ENCODE peak calls at places on chromosomes 2 and 18, in six cellular contexts. One of them, this sample, is unnamed.

GRCh38 chr2:240920783-240921231 is 14.7 kb downstream of the CROCC2 start:
- DNase-seq in CD8-positive, alpha-beta T cell: no peak
- DNase-seq in sigmoid colon: peak
- DNase-seq in A549: no peak
- DNase-seq in GM12865: no peak
- DNase-seq in lung: no peak
- DNase-seq in this sample: no peak

GRCh38 chr18:34709631-34710429 is at the start of gene DTNA:
- DNase-seq in lung: no peak
- DNase-seq in sigmoid colon: no peak
- DNase-seq in CD8-positive, alpha-beta T cell: no peak
- DNase-seq in A549: no peak
- DNase-seq in GM12865: peak
- DNase-seq in this sample: peak

GRCh38 chr2:190159453-190159852 is 96.9 kb upstream of the MSTN start:
- DNase-seq in GM12865: no peak
- DNase-seq in CD8-positive, alpha-beta T cell: no peak
- DNase-seq in A549: no peak
- DNase-seq in sigmoid colon: no peak
- DNase-seq in lung: no peak
- DNase-seq in this sample: no peak

GRCh38 chr2:222298311-222299150 is at the start of gene PAX3:
- DNase-seq in CD8-positive, alpha-beta T cell: no peak
- DNase-seq in GM12865: no peak
- DNase-seq in lung: no peak
- DNase-seq in sigmoid colon: no peak
- DNase-seq in A549: no peak
- DNase-seq in this sample: peak

GRCh38 chr2:166573393-166573792 is 79.3 kb upstream of the SCN7A start:
- DNase-seq in CD8-positive, alpha-beta T cell: no peak
- DNase-seq in A549: no peak
- DNase-seq in sigmoid colon: no peak
- DNase-seq in lung: no peak
- DNase-seq in GM12865: no peak
- DNase-seq in this sample: no peak

GRCh38 chr18:49971462-49971861 is 158.1 kb upstream of the ACAA2 start:
- DNase-seq in sigmoid colon: no peak
- DNase-seq in GM12865: no peak
- DNase-seq in A549: no peak
- DNase-seq in CD8-positive, alpha-beta T cell: no peak
- DNase-seq in lung: no peak
- DNase-seq in this sample: no peak

GRCh38 chr2:108570416-108570815 is 36.1 kb downstream of the LIMS1 start:
- DNase-seq in CD8-positive, alpha-beta T cell: no peak
- DNase-seq in GM12865: no peak
- DNase-seq in lung: no peak
- DNase-seq in sigmoid colon: no peak
- DNase-seq in A549: peak
- DNase-seq in this sample: no peak

GRCh38 chr2:86227685-86228084 is 28.4 kb downstream of the MRPL35 start:
- DNase-seq in CD8-positive, alpha-beta T cell: no peak
- DNase-seq in GM12865: no peak
- DNase-seq in A549: no peak
- DNase-seq in lung: no peak
- DNase-seq in sigmoid colon: no peak
- DNase-seq in this sample: no peak

GRCh38 chr18:24488824-24489493 is 28.5 kb downstream of the HRH4 start:
- DNase-seq in A549: peak
- DNase-seq in sigmoid colon: no peak
- DNase-seq in lung: no peak
- DNase-seq in CD8-positive, alpha-beta T cell: no peak
- DNase-seq in GM12865: peak
- DNase-seq in this sample: no peak

GRCh38 chr18:9094307-9095226 is 7.9 kb upstream of the NDUFV2 start:
- DNase-seq in A549: peak
- DNase-seq in lung: no peak
- DNase-seq in CD8-positive, alpha-beta T cell: no peak
- DNase-seq in GM12865: peak
- DNase-seq in sigmoid colon: no peak
- DNase-seq in this sample: peak

DNA sequence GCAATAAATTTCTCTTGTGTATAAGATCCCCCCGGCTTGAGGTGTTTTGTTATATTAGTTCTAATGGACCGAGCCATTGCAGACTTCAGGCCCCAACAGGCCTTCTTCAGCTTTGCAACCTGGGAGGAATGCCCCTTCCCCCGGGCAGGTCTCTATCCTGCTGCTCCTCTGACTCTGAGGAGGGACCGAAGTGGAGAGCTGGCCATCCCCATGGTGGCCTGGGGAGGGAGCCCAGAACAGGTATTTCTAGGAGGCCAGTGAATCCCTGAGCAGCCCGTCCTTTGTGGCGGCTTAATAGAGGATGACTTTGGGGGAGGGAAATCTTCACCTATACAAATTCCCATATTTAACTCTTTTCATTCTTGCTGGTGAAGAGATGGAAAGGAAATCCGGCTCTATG is 715.8 kb upstream of the SOX11 start:
- DNase-seq in lung: no peak
- DNase-seq in GM12865: no peak
- DNase-seq in CD8-positive, alpha-beta T cell: no peak
- DNase-seq in A549: no peak
- DNase-seq in sigmoid colon: no peak
- DNase-seq in this sample: no peak
- TF ChIP-seq CTCF in lung: no peak
- TF ChIP-seq CTCF in GM12865: no peak
- TF ChIP-seq CTCF in CD8-positive, alpha-beta T cell: no peak
- TF ChIP-seq CTCF in A549: no peak
- TF ChIP-seq CTCF in sigmoid colon: no peak
- TF ChIP-seq CTCF in this sample: no peak

GRCh38 chr2:119012345-119013301 is 70.6 kb downstream of the MARCO start:
- DNase-seq in CD8-positive, alpha-beta T cell: no peak
- DNase-seq in sigmoid colon: no peak
- DNase-seq in lung: peak
- DNase-seq in GM12865: no peak
- DNase-seq in A549: no peak
- DNase-seq in this sample: no peak
- H3K4me3 ChIP-seq in CD8-positive, alpha-beta T cell: no peak
- H3K4me3 ChIP-seq in sigmoid colon: no peak
- H3K4me3 ChIP-seq in lung: no peak
- H3K4me3 ChIP-seq in GM12865: no peak
- H3K4me3 ChIP-seq in A549: no peak
- H3K4me3 ChIP-seq in this sample: no peak

GRCh38 chr2:33670392-33670937 is 71.4 kb upstream of the FAM98A start:
- DNase-seq in GM12865: peak
- DNase-seq in lung: no peak
- DNase-seq in A549: peak
- DNase-seq in sigmoid colon: no peak
- DNase-seq in CD8-positive, alpha-beta T cell: no peak
- DNase-seq in this sample: no peak

GRCh38 chr2:33672389-33672788 is 73.3 kb upstream of the FAM98A start:
- DNase-seq in GM12865: no peak
- DNase-seq in A549: no peak
- DNase-seq in CD8-positive, alpha-beta T cell: no peak
- DNase-seq in lung: no peak
- DNase-seq in sigmoid colon: no peak
- DNase-seq in this sample: no peak

GRCh38 chr2:33672896-33673295 is 73.8 kb upstream of the FAM98A start:
- DNase-seq in A549: no peak
- DNase-seq in GM12865: no peak
- DNase-seq in CD8-positive, alpha-beta T cell: no peak
- DNase-seq in lung: no peak
- DNase-seq in sigmoid colon: no peak
- DNase-seq in this sample: no peak

GRCh38 chr2:33671198-33671597 is 72.1 kb upstream of the FAM98A start:
- DNase-seq in A549: no peak
- DNase-seq in CD8-positive, alpha-beta T cell: no peak
- DNase-seq in sigmoid colon: no peak
- DNase-seq in GM12865: no peak
- DNase-seq in lung: no peak
- DNase-seq in this sample: no peak

DNA sequence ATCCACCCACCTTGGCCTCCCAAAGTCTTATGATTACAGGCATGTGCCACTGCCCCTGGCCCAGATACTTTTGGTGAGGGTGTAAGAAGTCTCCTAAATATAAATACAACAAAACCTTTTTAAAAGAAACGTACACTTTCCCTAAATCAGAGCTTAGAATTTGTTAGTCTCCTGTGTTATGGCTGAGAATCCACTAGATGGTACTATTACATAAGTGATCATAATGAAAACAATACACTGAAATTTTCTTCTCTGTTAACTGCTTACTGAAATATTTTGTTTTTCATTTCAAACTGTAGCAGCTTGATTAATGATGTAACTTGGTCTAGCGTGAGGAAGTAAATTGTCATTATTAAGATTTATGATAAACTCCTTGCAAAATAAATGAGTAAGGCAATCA is 74.8 kb upstream of the FAM98A start:
- DNase-seq in A549: peak
- DNase-seq in lung: no peak
- DNase-seq in GM12865: peak
- DNase-seq in CD8-positive, alpha-beta T cell: no peak
- DNase-seq in sigmoid colon: no peak
- DNase-seq in this sample: no peak
- TF ChIP-seq CTCF in A549: peak
- TF ChIP-seq CTCF in lung: peak
- TF ChIP-seq CTCF in GM12865: peak
- TF ChIP-seq CTCF in CD8-positive, alpha-beta T cell: no peak
- TF ChIP-seq CTCF in sigmoid colon: no peak
- TF ChIP-seq CTCF in this sample: no peak

GRCh38 chr2:96202152-96202856 is 6.3 kb downstream of the STARD7 start:
- DNase-seq in lung: peak
- DNase-seq in A549: no peak
- DNase-seq in GM12865: no peak
- DNase-seq in sigmoid colon: no peak
- DNase-seq in CD8-positive, alpha-beta T cell: no peak
- DNase-seq in this sample: no peak

GRCh38 chr2:96203130-96204028 is 5.2 kb downstream of the STARD7 start:
- DNase-seq in lung: peak
- DNase-seq in GM12865: peak
- DNase-seq in CD8-positive, alpha-beta T cell: no peak
- DNase-seq in A549: no peak
- DNase-seq in sigmoid colon: no peak
- DNase-seq in this sample: no peak

GRCh38 chr2:96198937-96199336 is 9.7 kb downstream of the STARD7 start:
- DNase-seq in lung: no peak
- DNase-seq in CD8-positive, alpha-beta T cell: no peak
- DNase-seq in GM12865: no peak
- DNase-seq in sigmoid colon: no peak
- DNase-seq in A549: no peak
- DNase-seq in this sample: no peak

GRCh38 chr2:96204836-96205235 is 3.8 kb downstream of the STARD7 start:
- DNase-seq in lung: no peak
- DNase-seq in GM12865: no peak
- DNase-seq in A549: no peak
- DNase-seq in sigmoid colon: no peak
- DNase-seq in CD8-positive, alpha-beta T cell: no peak
- DNase-seq in this sample: no peak

GRCh38 chr2:96201338-96201737 is 7.3 kb downstream of the STARD7 start:
- DNase-seq in lung: no peak
- DNase-seq in CD8-positive, alpha-beta T cell: no peak
- DNase-seq in GM12865: no peak
- DNase-seq in sigmoid colon: no peak
- DNase-seq in A549: no peak
- DNase-seq in this sample: no peak
- H3K4me3 ChIP-seq in lung: no peak
- H3K4me3 ChIP-seq in CD8-positive, alpha-beta T cell: no peak
- H3K4me3 ChIP-seq in GM12865: no peak
- H3K4me3 ChIP-seq in sigmoid colon: no peak
- H3K4me3 ChIP-seq in A549: no peak
- H3K4me3 ChIP-seq in this sample: no peak

GRCh38 chr18:3297025-3297984 is 35.4 kb downstream of the MYL12B start:
- DNase-seq in GM12865: peak
- DNase-seq in lung: peak
- DNase-seq in A549: peak
- DNase-seq in CD8-positive, alpha-beta T cell: peak
- DNase-seq in sigmoid colon: peak
- DNase-seq in this sample: no peak
- TF ChIP-seq CTCF in GM12865: peak
- TF ChIP-seq CTCF in lung: peak
- TF ChIP-seq CTCF in A549: peak
- TF ChIP-seq CTCF in CD8-positive, alpha-beta T cell: peak
- TF ChIP-seq CTCF in sigmoid colon: peak
- TF ChIP-seq CTCF in this sample: peak

GRCh38 chr2:36469267-36469561 is 113.6 kb downstream of the CRIM1 start:
- DNase-seq in CD8-positive, alpha-beta T cell: no peak
- DNase-seq in A549: no peak
- DNase-seq in sigmoid colon: no peak
- DNase-seq in lung: no peak
- DNase-seq in GM12865: no peak
- DNase-seq in this sample: no peak
- H3K4me3 ChIP-seq in CD8-positive, alpha-beta T cell: no peak
- H3K4me3 ChIP-seq in A549: no peak
- H3K4me3 ChIP-seq in sigmoid colon: no peak
- H3K4me3 ChIP-seq in lung: no peak
- H3K4me3 ChIP-seq in GM12865: no peak
- H3K4me3 ChIP-seq in this sample: no peak

DNA sequence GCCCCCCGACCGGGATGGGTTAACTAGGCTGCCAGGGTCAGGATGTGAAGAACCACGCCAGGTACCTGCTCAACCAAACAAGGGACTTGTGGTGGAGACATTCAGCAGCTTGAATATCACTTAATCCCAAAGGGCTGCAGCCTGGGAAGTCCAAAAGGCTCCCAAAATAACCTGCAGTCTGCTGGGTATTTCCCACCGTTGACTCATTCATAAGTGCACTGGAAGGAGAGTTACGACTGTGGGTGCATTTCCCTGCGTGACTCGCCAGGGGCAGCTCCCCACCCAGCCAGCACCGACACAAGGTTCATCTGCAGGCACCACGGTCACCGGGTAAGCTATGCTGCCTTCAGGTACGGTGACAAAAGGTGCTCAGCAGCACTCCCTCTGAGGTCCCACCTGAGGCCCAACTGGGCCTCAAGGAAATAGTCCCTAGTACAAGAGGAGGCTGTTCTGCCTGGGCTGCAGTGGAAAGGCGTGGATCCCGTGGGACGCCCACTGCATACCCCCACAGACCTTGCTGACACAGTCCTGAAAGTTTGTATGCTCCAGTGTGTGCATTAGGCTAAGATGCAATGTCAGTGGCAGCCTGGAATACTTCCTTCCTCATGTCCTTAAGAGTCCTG is 86.5 kb downstream of the UXS1 start:
- DNase-seq in A549: peak
- DNase-seq in GM12865: peak
- DNase-seq in CD8-positive, alpha-beta T cell: no peak
- DNase-seq in sigmoid colon: no peak
- DNase-seq in lung: no peak
- DNase-seq in this sample: peak
- TF ChIP-seq CTCF in A549: no peak
- TF ChIP-seq CTCF in GM12865: peak
- TF ChIP-seq CTCF in CD8-positive, alpha-beta T cell: no peak
- TF ChIP-seq CTCF in sigmoid colon: no peak
- TF ChIP-seq CTCF in lung: no peak
- TF ChIP-seq CTCF in this sample: peak